ENCODE peak calls at places on chromosomes 6 and 20, in four cellular contexts. X is OCI-LY7; T is stimulated activated CD4-positive, alpha-beta T cell treated with anti-CD3 and anti-CD28 coated beads, Interleukin-4, amount 100 ng/mL, for 48 hours; E is AG08395. P is an unnamed sample.

GRCh38 chr6:124854338-124854922 is 107.8 kb upstream of the RNF217 start:
- DNase-seq in E (no peak), T (no peak), X (peak), P (no peak)

GRCh38 chr6:394641-395289 is 3.2 kb downstream of the IRF4 start:
- DNase-seq in E (no peak), T (no peak), X (no peak), P (no peak)

GRCh38 chr20:48819089-48819488 is 8.7 kb downstream of the PREX1 start:
- DNase-seq in X (no peak), T (no peak), E (no peak), P (no peak)

GRCh38 chr20:51426879-51427624 is 115.5 kb downstream of the NFATC2 start:
- DNase-seq in E (no peak), X (peak), T (no peak), P (no peak)

GRCh38 chr6:14441371-14441781 is 323.8 kb downstream of the CD83 start:
- DNase-seq in T (no peak), X (no peak), E (peak), P (peak)

GRCh38 chr6:82818727-82819126 is 246.9 kb downstream of the UBE3D start:
- DNase-seq in E (peak), T (no peak), X (no peak), P (no peak)

GRCh38 chr6:29975561-29975907 is 33.2 kb downstream of the HLA-A start:
- DNase-seq in E (no peak), X (no peak), T (no peak), P (no peak)

GRCh38 chr6:158548418-158549161 is 11.3 kb upstream of the TMEM181 start:
- DNase-seq in X (no peak), T (no peak), E (no peak), P (peak)

GRCh38 chr6:4309540-4309939 is 174.2 kb upstream of the ECI2 start:
- DNase-seq in T (no peak), X (no peak), E (no peak), P (no peak)

GRCh38 chr6:168825226-168826077 is 384.5 kb downstream of the SMOC2 start:
- DNase-seq in X (no peak), T (no peak), E (no peak), P (no peak)

GRCh38 chr20:24747881-24748595 is 201.0 kb upstream of the CST7 start:
- DNase-seq in T (no peak), X (no peak), E (no peak), P (no peak)

GRCh38 chr6:130431346-130431745 is 65.5 kb downstream of the TMEM200A start:
- DNase-seq in X (no peak), T (no peak), E (no peak), P (no peak)

GRCh38 chr6:7475081-7475480 is 66.4 kb upstream of the DSP start:
- DNase-seq in X (no peak), E (no peak), T (no peak), P (no peak)

GRCh38 chr20:64106981-64107735 is at the start of gene NPBWR2:
- DNase-seq in E (no peak), X (peak), T (no peak), P (no peak)

GRCh38 chr6:118980063-118980462 is 45.1 kb upstream of the MCM9 start:
- DNase-seq in T (no peak), E (no peak), X (no peak), P (no peak)

GRCh38 chr20:23245553-23246128 is 105.0 kb upstream of the NXT1 start:
- DNase-seq in E (peak), T (no peak), X (peak), P (peak)

GRCh38 chr6:30670760-30671527 is 1.9 kb downstream of the DHX16 start:
- DNase-seq in E (no peak), X (no peak), T (no peak), P (no peak)

GRCh38 chr6:166760288-166760687 is 133.2 kb upstream of the RPS6KA2 start:
- DNase-seq in E (no peak), X (no peak), T (peak), P (no peak)

GRCh38 chr6:24332306-24332705 is 25.6 kb downstream of the DCDC2 start:
- DNase-seq in X (no peak), E (no peak), T (no peak), P (no peak)

GRCh38 chr6:29834564-29835436 is 7.2 kb downstream of the HLA-G start:
- DNase-seq in T (peak), X (peak), E (peak), P (peak)